ENCODE peak calls at places on chromosomes 2 and 18, in five cellular contexts. Y is cardiac fibroblast, I is AG10803, K is GM23338, E is MM.1S. S is an unnamed sample.

GRCh38 chr18:59546164-59546563 is 151.1 kb downstream of the CCBE1 start:
- DNase-seq in Y (peak), I (no peak), K (no peak), E (no peak), S (peak)

GRCh38 chr2:202335791-202336467 is 40.2 kb upstream of the BMPR2 start:
- DNase-seq in Y (peak), I (peak), K (no peak), E (no peak), S (no peak)

GRCh38 chr18:76771132-76771824 is 51.1 kb upstream of the ZNF236 start:
- DNase-seq in Y (no peak), I (no peak), K (no peak), E (no peak), S (no peak)

GRCh38 chr2:233810385-233810784 is 32.3 kb downstream of the MROH2A start:
- DNase-seq in Y (no peak), I (no peak), K (no peak), E (no peak), S (no peak)

GRCh38 chr2:157853211-157853610 is 22.9 kb downstream of the ACVR1 start:
- DNase-seq in Y (no peak), I (no peak), K (no peak), E (no peak), S (no peak)

GRCh38 chr2:160429248-160430000 is 64.2 kb downstream of the RBMS1 start:
- DNase-seq in Y (peak), I (peak), K (peak), E (peak), S (peak)

GRCh38 chr2:110674620-110675555 is 3.0 kb downstream of the BUB1 start:
- DNase-seq in Y (peak), I (peak), K (peak), E (peak), S (peak)

GRCh38 chr18:47953471-47953931 is 23.0 kb upstream of the SMAD2 start:
- DNase-seq in Y (peak), I (peak), K (peak), E (peak), S (peak)

GRCh38 chr2:63792523-63792922 is 49.2 kb upstream of the UGP2 start:
- DNase-seq in Y (peak), I (peak), K (no peak), E (no peak), S (peak)

GRCh38 chr2:206693399-206694137 is 24.6 kb downstream of the DYTN start:
- DNase-seq in Y (peak), I (peak), K (peak), E (peak), S (peak)

GRCh38 chr2:207484444-207485391 is 45.0 kb upstream of the CREB1 start:
- DNase-seq in Y (no peak), I (no peak), K (no peak), E (no peak), S (no peak)

GRCh38 chr2:20156826-20157605 is 67.9 kb downstream of the SDC1 start:
- DNase-seq in Y (no peak), I (no peak), K (no peak), E (peak), S (no peak)

GRCh38 chr2:159738509-159739390 is 26.4 kb downstream of the MARCHF7 start:
- DNase-seq in Y (no peak), I (no peak), K (peak), E (no peak), S (no peak)

GRCh38 chr18:3773303-3773702 is 323.3 kb downstream of the TGIF1 start:
- DNase-seq in Y (no peak), I (no peak), K (no peak), E (no peak), S (peak)

GRCh38 chr18:37393945-37394609 is 171.5 kb downstream of the CELF4 start:
- DNase-seq in Y (peak), I (peak), K (peak), E (peak), S (peak)

GRCh38 chr2:102844911-102845310 is 83.1 kb downstream of the TMEM182 start:
- DNase-seq in Y (no peak), I (no peak), K (no peak), E (no peak), S (no peak)

GRCh38 chr18:67590571-67591141 is 74.1 kb upstream of the DSEL start:
- DNase-seq in Y (peak), I (peak), K (peak), E (peak), S (peak)
- TF ChIP-seq CTCF in Y (peak), I (no peak), K (peak), E (no peak), S (peak)

GRCh38 chr2:191756753-191757152 is 78.8 kb downstream of the NABP1 start:
- DNase-seq in Y (peak), I (no peak), K (no peak), E (no peak), S (no peak)

GRCh38 chr2:191759650-191760049 is 81.7 kb downstream of the NABP1 start:
- DNase-seq in Y (no peak), I (no peak), K (no peak), E (no peak), S (no peak)

GRCh38 chr2:191758420-191759199 is 80.7 kb downstream of the NABP1 start:
- DNase-seq in Y (peak), I (peak), K (peak), E (peak), S (peak)

GRCh38 chr2:191759200-191759507 is 81.2 kb downstream of the NABP1 start:
- DNase-seq in Y (no peak), I (no peak), K (no peak), E (no peak), S (no peak)

GRCh38 chr2:191757256-191757655 is 79.3 kb downstream of the NABP1 start:
- DNase-seq in Y (no peak), I (no peak), K (no peak), E (no peak), S (no peak)
- H3K4me3 ChIP-seq in Y (no peak), I (no peak), K (no peak), E (no peak), S (no peak)

GRCh38 chr2:37005118-37005868 is 39.0 kb upstream of the STRN start:
- DNase-seq in Y (peak), I (peak), K (peak), E (peak), S (peak)
- TF ChIP-seq CTCF in Y (peak), I (peak), K (peak), E (peak), S (peak)

DNA sequence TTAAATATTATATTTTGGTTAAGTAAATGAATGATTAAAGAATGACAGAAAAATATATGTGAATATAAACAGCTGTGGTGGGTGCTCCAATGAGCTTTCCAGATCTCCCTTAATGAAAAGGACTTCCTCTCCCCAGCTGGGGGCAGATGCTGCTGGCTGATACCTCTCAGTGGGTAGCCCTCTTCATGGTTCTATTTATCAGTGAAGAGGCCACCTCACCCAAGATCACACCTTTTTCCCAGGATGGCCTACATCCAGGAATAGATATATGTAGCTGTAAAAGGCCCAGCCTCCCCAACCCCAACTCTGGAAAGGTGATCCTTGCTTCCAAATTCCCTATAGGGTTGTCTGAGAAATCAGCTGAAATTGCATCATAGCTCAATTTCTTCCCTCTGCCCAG is 135.2 kb upstream of the ACVR2A start:
- DNase-seq in Y (no peak), I (no peak), K (peak), E (no peak), S (no peak)
- H3K4me3 ChIP-seq in Y (no peak), I (no peak), K (no peak), E (no peak), S (no peak)

GRCh38 chr2:240269380-240269779 is 128.9 kb upstream of the OTOS start:
- DNase-seq in Y (no peak), I (no peak), K (no peak), E (no peak), S (no peak)
- TF ChIP-seq CTCF in Y (no peak), I (no peak), K (no peak), E (no peak), S (no peak)

DNA sequence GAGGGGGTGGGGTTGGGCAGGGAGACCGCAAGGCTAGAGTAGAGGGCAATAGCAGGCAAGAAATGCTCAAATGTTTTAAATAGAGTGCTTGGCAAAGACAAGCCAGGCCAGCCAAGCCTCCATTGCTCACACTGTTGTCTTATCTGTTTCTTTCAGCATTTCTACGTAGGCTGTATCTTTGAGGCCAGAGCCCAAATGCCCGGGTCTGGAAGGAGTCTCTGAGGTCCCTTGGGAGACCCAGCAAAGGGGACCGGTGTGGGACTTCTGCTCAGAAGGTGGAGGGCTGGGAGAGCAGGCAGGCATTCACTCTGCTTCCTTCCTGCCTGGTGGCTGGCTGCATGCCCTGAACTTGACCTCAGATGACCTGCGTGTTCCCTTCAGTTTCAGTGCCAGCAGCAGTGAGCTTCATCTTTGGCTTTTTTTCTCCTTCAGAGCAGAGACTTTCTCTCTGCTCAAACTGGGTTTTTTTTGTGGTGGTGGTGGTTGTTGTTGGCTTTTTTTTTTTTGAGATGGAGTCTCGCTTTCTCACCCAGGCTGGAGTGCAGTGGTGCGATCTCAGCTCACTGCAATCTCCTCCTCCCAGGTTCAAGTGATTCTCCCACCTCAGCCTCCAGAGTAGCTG is 13.7 kb upstream of the TET3 start:
- DNase-seq in Y (peak), I (peak), K (peak), E (peak), S (peak)
- H3K4me3 ChIP-seq in Y (no peak), I (no peak), K (no peak), E (peak), S (no peak)

DNA sequence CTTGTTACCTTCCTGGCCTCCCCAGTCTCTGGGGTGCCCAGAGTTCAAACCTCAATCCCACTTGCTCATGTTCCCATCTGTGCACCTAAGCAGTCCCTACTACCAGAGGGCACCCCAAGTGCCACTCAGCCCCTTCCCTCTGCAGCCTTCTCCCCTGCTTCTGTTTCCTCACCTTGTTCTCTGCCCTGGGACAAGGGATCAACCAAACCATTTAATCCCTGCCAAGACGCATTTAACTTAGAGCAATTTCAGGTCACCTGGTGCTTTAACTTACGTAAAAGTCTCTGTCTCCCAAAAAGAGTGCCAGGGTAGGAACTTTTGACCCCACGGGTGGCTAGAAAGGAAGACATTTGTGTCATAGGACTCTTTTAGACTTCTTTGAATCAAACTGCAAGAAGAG is 67.2 kb downstream of the SRD5A2 start:
- DNase-seq in Y (no peak), I (no peak), K (no peak), E (no peak), S (no peak)
- TF ChIP-seq CTCF in Y (no peak), I (no peak), K (no peak), E (no peak), S (no peak)

DNA sequence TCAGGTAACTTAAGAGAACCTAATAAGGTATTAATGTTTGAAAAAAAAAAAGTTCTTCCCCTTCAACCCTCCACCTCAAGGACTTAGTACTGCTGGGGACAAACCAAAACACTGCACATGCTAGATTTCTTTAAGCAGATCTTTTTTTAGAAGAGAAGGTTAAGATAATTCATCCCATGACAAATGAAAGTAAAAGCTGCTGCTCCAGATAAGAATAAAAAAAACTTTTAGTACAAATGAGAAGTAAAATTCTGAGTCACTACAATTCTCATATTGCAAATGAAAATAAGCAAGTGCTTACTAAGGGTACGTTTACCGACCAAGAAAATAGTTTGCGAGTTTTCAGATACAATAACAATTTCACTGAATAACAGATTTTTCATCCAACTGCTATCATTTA is 8.9 kb downstream of the STAM2 start:
- DNase-seq in Y (peak), I (peak), K (no peak), E (peak), S (peak)
- H3K4me3 ChIP-seq in Y (no peak), I (no peak), K (no peak), E (peak), S (no peak)